ENCODE peak calls at places on chromosomes 16 and 17, in six cellular contexts. One of them, this sample, is unnamed.
A peak's percentile ranks its signal among the peaks of the same experiment; 100 is the strongest.

GRCh38 chr17:14143678-14144077 is 74.4 kb downstream of the COX10 start:
- DNase-seq in K562: no peak
- DNase-seq in HCT116: no peak
- DNase-seq in GM12878: no peak
- DNase-seq in H1: no peak
- DNase-seq in WTC11: no peak
- DNase-seq in this sample: no peak

GRCh38 chr16:1579214-1579613 is 32.7 kb downstream of the IFT140 start:
- DNase-seq in GM12878: no peak
- DNase-seq in HCT116: no peak
- DNase-seq in WTC11: no peak
- DNase-seq in K562: no peak
- DNase-seq in H1: no peak
- DNase-seq in this sample: no peak

GRCh38 chr17:39607851-39608130 is at the start of gene NEUROD2:
- DNase-seq in H1: no peak
- DNase-seq in WTC11: no peak
- DNase-seq in GM12878: no peak
- DNase-seq in K562: no peak
- DNase-seq in HCT116: no peak
- DNase-seq in this sample: no peak

GRCh38 chr17:20979792-20980083 is 63.1 kb downstream of the USP22 start:
- DNase-seq in K562: no peak
- DNase-seq in H1: no peak
- DNase-seq in GM12878: no peak
- DNase-seq in HCT116: no peak
- DNase-seq in WTC11: no peak
- DNase-seq in this sample: no peak

GRCh38 chr16:64711026-64711425 is 410.8 kb downstream of the CDH11 start:
- DNase-seq in WTC11: no peak
- DNase-seq in H1: no peak
- DNase-seq in K562: no peak
- DNase-seq in GM12878: no peak
- DNase-seq in HCT116: no peak
- DNase-seq in this sample: no peak

GRCh38 chr16:87918866-87919680 is 17.3 kb downstream of the CA5A start:
- DNase-seq in HCT116: no peak
- DNase-seq in GM12878: no peak
- DNase-seq in H1: no peak
- DNase-seq in WTC11: no peak
- DNase-seq in K562: no peak
- DNase-seq in this sample: no peak

GRCh38 chr16:80547145-80547544 is 6.4 kb downstream of the DYNLRB2 start:
- DNase-seq in K562: no peak
- DNase-seq in WTC11: no peak
- DNase-seq in GM12878: no peak
- DNase-seq in H1: no peak
- DNase-seq in HCT116: no peak
- DNase-seq in this sample: no peak

GRCh38 chr17:30318190-30318589 is 15.7 kb downstream of the TMIGD1 start:
- DNase-seq in HCT116: no peak
- DNase-seq in K562: no peak
- DNase-seq in GM12878: no peak
- DNase-seq in WTC11: no peak
- DNase-seq in H1: no peak
- DNase-seq in this sample: no peak

GRCh38 chr17:77526728-77527355 is 386.1 kb downstream of the SEC14L1 start:
- DNase-seq in WTC11: no peak
- DNase-seq in H1: no peak
- DNase-seq in HCT116: no peak
- DNase-seq in K562: no peak
- DNase-seq in GM12878: no peak
- DNase-seq in this sample: no peak

GRCh38 chr17:40178021-40178601 is 841 bp downstream of the RAPGEFL1 start:
- DNase-seq in WTC11: peak; percentile 69
- DNase-seq in GM12878: no peak
- DNase-seq in K562: peak; percentile 47
- DNase-seq in HCT116: no peak
- DNase-seq in H1: no peak
- DNase-seq in this sample: no peak

GRCh38 chr16:80080287-80080851 is 460.4 kb upstream of the DYNLRB2 start:
- DNase-seq in HCT116: no peak
- DNase-seq in WTC11: no peak
- DNase-seq in H1: no peak
- DNase-seq in K562: no peak
- DNase-seq in GM12878: no peak
- DNase-seq in this sample: no peak

GRCh38 chr17:47941246-47941997 is at the start of gene PNPO:
- DNase-seq in GM12878: peak; percentile 97
- DNase-seq in HCT116: peak; percentile 100
- DNase-seq in K562: peak; percentile 95
- DNase-seq in WTC11: peak; percentile 90
- DNase-seq in H1: peak; percentile 56
- DNase-seq in this sample: peak; percentile 97

GRCh38 chr16:59046335-59046734 is 312.2 kb upstream of the GOT2 start:
- DNase-seq in K562: no peak
- DNase-seq in H1: no peak
- DNase-seq in WTC11: no peak
- DNase-seq in GM12878: no peak
- DNase-seq in HCT116: no peak
- DNase-seq in this sample: no peak

GRCh38 chr17:59753522-59754467 is 46.3 kb downstream of the VMP1 start:
- DNase-seq in H1: no peak
- DNase-seq in GM12878: peak; percentile 73
- DNase-seq in K562: peak; percentile 57
- DNase-seq in HCT116: peak; percentile 88
- DNase-seq in WTC11: no peak
- DNase-seq in this sample: peak; percentile 65

GRCh38 chr17:4862720-4863119 is 29.6 kb downstream of the MINK1 start:
- DNase-seq in WTC11: no peak
- DNase-seq in H1: no peak
- DNase-seq in HCT116: no peak
- DNase-seq in K562: no peak
- DNase-seq in GM12878: no peak
- DNase-seq in this sample: no peak

GRCh38 chr16:19733551-19733950 is 15.5 kb downstream of the IQCK start:
- DNase-seq in WTC11: no peak
- DNase-seq in GM12878: no peak
- DNase-seq in H1: no peak
- DNase-seq in HCT116: no peak
- DNase-seq in K562: no peak
- DNase-seq in this sample: no peak

GRCh38 chr17:77959216-77959925 is 868 bp downstream of the TNRC6C start:
- DNase-seq in GM12878: no peak
- DNase-seq in HCT116: no peak
- DNase-seq in WTC11: no peak
- DNase-seq in H1: no peak
- DNase-seq in K562: peak; percentile 20
- DNase-seq in this sample: no peak

GRCh38 chr16:8964462-8964861 is 756 bp upstream of the USP7 start:
- DNase-seq in GM12878: no peak
- DNase-seq in H1: no peak
- DNase-seq in K562: no peak
- DNase-seq in HCT116: no peak
- DNase-seq in WTC11: no peak
- DNase-seq in this sample: no peak

GRCh38 chr16:53131363-53132071 is 76.7 kb downstream of the CHD9 start:
- DNase-seq in H1: no peak
- DNase-seq in WTC11: peak; percentile 30
- DNase-seq in K562: peak; percentile 82
- DNase-seq in HCT116: no peak
- DNase-seq in GM12878: no peak
- DNase-seq in this sample: peak; percentile 58

GRCh38 chr16:51937771-51938170 is 609.2 kb downstream of the TOX3 start:
- DNase-seq in H1: no peak
- DNase-seq in WTC11: no peak
- DNase-seq in K562: no peak
- DNase-seq in GM12878: no peak
- DNase-seq in HCT116: no peak
- DNase-seq in this sample: no peak

GRCh38 chr16:61948414-61948813 is 87.8 kb downstream of the CDH8 start:
- DNase-seq in H1: no peak
- DNase-seq in GM12878: no peak
- DNase-seq in K562: no peak
- DNase-seq in WTC11: no peak
- DNase-seq in HCT116: no peak
- DNase-seq in this sample: no peak

GRCh38 chr16:86575754-86576557 is 2.4 kb upstream of the FOXL1 start:
- DNase-seq in H1: no peak
- DNase-seq in GM12878: no peak
- DNase-seq in HCT116: peak; percentile 97
- DNase-seq in WTC11: peak; percentile 92
- DNase-seq in K562: peak; percentile 94
- DNase-seq in this sample: peak; percentile 83

GRCh38 chr16:72013389-72013788 is 4.8 kb downstream of the DHODH start:
- DNase-seq in HCT116: no peak
- DNase-seq in H1: no peak
- DNase-seq in GM12878: no peak
- DNase-seq in K562: peak; percentile 32
- DNase-seq in WTC11: no peak
- DNase-seq in this sample: no peak

GRCh38 chr17:8188408-8188839 is 1.6 kb downstream of the BORCS6 start:
- DNase-seq in H1: no peak
- DNase-seq in HCT116: no peak
- DNase-seq in GM12878: no peak
- DNase-seq in K562: no peak
- DNase-seq in WTC11: no peak
- DNase-seq in this sample: no peak

GRCh38 chr16:11913425-11914079 is 2.2 kb downstream of the GSPT1 start:
- DNase-seq in K562: no peak
- DNase-seq in WTC11: no peak
- DNase-seq in H1: no peak
- DNase-seq in HCT116: no peak
- DNase-seq in GM12878: no peak
- DNase-seq in this sample: no peak

GRCh38 chr17:43142153-43142552 is 17.0 kb upstream of the BRCA1 start:
- DNase-seq in H1: no peak
- DNase-seq in HCT116: no peak
- DNase-seq in K562: no peak
- DNase-seq in GM12878: no peak
- DNase-seq in WTC11: no peak
- DNase-seq in this sample: no peak
- TF ChIP-seq SP1 in H1: no peak
- TF ChIP-seq SP1 in HCT116: no peak
- TF ChIP-seq SP1 in K562: no peak
- TF ChIP-seq SP1 in GM12878: no peak
- TF ChIP-seq SP1 in WTC11: no peak
- TF ChIP-seq SP1 in this sample: no peak

GRCh38 chr16:25291580-25291979 is 33.9 kb upstream of the ZKSCAN2 start:
- DNase-seq in HCT116: no peak
- DNase-seq in GM12878: no peak
- DNase-seq in H1: no peak
- DNase-seq in WTC11: no peak
- DNase-seq in K562: no peak
- DNase-seq in this sample: no peak

GRCh38 chr16:25298165-25298872 is 40.7 kb upstream of the ZKSCAN2 start:
- DNase-seq in HCT116: no peak
- DNase-seq in GM12878: no peak
- DNase-seq in WTC11: no peak
- DNase-seq in H1: no peak
- DNase-seq in K562: no peak
- DNase-seq in this sample: no peak

GRCh38 chr16:25299792-25300590 is 42.3 kb upstream of the ZKSCAN2 start:
- DNase-seq in HCT116: no peak
- DNase-seq in K562: no peak
- DNase-seq in H1: no peak
- DNase-seq in WTC11: no peak
- DNase-seq in GM12878: no peak
- DNase-seq in this sample: no peak

DNA sequence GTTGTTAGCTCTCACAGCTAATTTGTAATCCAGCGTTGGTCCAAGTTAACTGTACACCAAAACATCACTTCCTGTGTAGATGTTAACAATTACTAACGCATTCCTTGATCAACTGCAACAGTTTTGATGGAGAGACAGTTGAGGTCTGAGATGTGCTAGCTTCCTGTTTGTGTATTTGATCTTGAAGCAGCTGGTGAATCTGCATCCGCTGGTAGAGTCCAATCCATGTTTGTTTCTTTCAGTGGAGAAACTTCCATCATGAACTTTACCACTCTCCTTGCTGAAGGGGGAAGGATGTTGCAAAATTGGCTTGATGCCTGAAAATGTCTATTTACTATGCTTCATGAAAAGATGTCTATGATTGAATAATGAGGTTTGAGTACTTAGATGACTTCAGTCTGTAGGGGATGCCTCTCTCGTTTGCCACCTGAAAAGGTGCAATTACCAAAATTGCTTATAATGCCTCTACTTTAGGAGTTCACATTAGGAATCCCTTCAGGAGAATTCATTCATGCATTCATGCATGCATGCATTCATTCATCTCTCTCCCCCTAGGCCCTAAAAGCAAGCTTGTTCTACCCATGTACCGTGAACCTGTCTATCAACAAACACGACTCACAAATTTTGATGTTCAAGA is 39.6 kb upstream of the ZKSCAN2 start:
- DNase-seq in GM12878: no peak
- DNase-seq in K562: no peak
- DNase-seq in H1: no peak
- DNase-seq in HCT116: no peak
- DNase-seq in WTC11: no peak
- DNase-seq in this sample: no peak
- TF ChIP-seq SP1 in GM12878: no peak
- TF ChIP-seq SP1 in K562: no peak
- TF ChIP-seq SP1 in H1: no peak
- TF ChIP-seq SP1 in HCT116: no peak
- TF ChIP-seq SP1 in WTC11: no peak
- TF ChIP-seq SP1 in this sample: no peak

GRCh38 chr17:57999496-58000017 is 7.5 kb downstream of the SRSF1 start:
- DNase-seq in HCT116: peak; percentile 80
- DNase-seq in GM12878: peak; percentile 55
- DNase-seq in K562: no peak
- DNase-seq in WTC11: no peak
- DNase-seq in H1: no peak
- DNase-seq in this sample: peak; percentile 35
- TF ChIP-seq SP1 in HCT116: no peak
- TF ChIP-seq SP1 in GM12878: no peak
- TF ChIP-seq SP1 in K562: no peak
- TF ChIP-seq SP1 in WTC11: no peak
- TF ChIP-seq SP1 in H1: no peak
- TF ChIP-seq SP1 in this sample: no peak

GRCh38 chr17:79783891-79784290 is 5.9 kb downstream of the CBX2 start:
- DNase-seq in WTC11: no peak
- DNase-seq in HCT116: no peak
- DNase-seq in K562: no peak
- DNase-seq in GM12878: no peak
- DNase-seq in H1: no peak
- DNase-seq in this sample: no peak

GRCh38 chr17:79786930-79787643 is 9.1 kb downstream of the CBX2 start:
- DNase-seq in GM12878: no peak
- DNase-seq in WTC11: no peak
- DNase-seq in K562: no peak
- DNase-seq in H1: no peak
- DNase-seq in HCT116: no peak
- DNase-seq in this sample: no peak

GRCh38 chr17:79785900-79786810 is 8.2 kb downstream of the CBX2 start:
- DNase-seq in GM12878: no peak
- DNase-seq in WTC11: no peak
- DNase-seq in H1: no peak
- DNase-seq in K562: no peak
- DNase-seq in HCT116: no peak
- DNase-seq in this sample: no peak

GRCh38 chr17:79784353-79785016 is 6.5 kb downstream of the CBX2 start:
- DNase-seq in WTC11: no peak
- DNase-seq in K562: no peak
- DNase-seq in GM12878: no peak
- DNase-seq in HCT116: no peak
- DNase-seq in H1: no peak
- DNase-seq in this sample: no peak

GRCh38 chr17:79785017-79785899 is 7.3 kb downstream of the CBX2 start:
- DNase-seq in WTC11: no peak
- DNase-seq in H1: no peak
- DNase-seq in HCT116: no peak
- DNase-seq in K562: no peak
- DNase-seq in GM12878: no peak
- DNase-seq in this sample: no peak
- TF ChIP-seq SP1 in WTC11: no peak
- TF ChIP-seq SP1 in H1: no peak
- TF ChIP-seq SP1 in HCT116: no peak
- TF ChIP-seq SP1 in K562: no peak
- TF ChIP-seq SP1 in GM12878: no peak
- TF ChIP-seq SP1 in this sample: no peak

This sample was measured in HEK293T.